ENCODE peak calls at places on chromosomes 16 and 17, in four cellular contexts. One of them, this sample, is unnamed.

GRCh38 chr16:50517450-50518252 is 30.5 kb upstream of the NKD1 start:
- DNase-seq in AG09309: no peak
- DNase-seq in NB4: no peak
- DNase-seq in OCI-LY7: no peak
- DNase-seq in this sample: no peak

GRCh38 chr17:38538906-38539305 is 66.8 kb downstream of the SRCIN1 start:
- DNase-seq in AG09309: no peak
- DNase-seq in NB4: no peak
- DNase-seq in OCI-LY7: no peak
- DNase-seq in this sample: no peak

GRCh38 chr17:2710804-2711607 is 558 bp downstream of the CLUH start:
- DNase-seq in AG09309: no peak
- DNase-seq in NB4: peak; percentile 48
- DNase-seq in OCI-LY7: peak; percentile 63
- DNase-seq in this sample: no peak

GRCh38 chr16:87723224-87723619 is 42.6 kb downstream of the KLHDC4 start:
- DNase-seq in AG09309: no peak
- DNase-seq in NB4: no peak
- DNase-seq in OCI-LY7: peak; percentile 97
- DNase-seq in this sample: no peak

GRCh38 chr17:2419526-2419925 is 18.7 kb upstream of the MNT start:
- DNase-seq in AG09309: no peak
- DNase-seq in NB4: no peak
- DNase-seq in OCI-LY7: no peak
- DNase-seq in this sample: no peak

GRCh38 chr17:38469875-38470274 is 41.6 kb downstream of the ARHGAP23 start:
- DNase-seq in AG09309: no peak
- DNase-seq in NB4: no peak
- DNase-seq in OCI-LY7: no peak
- DNase-seq in this sample: no peak

GRCh38 chr16:49737541-49737940 is 118.4 kb downstream of the ZNF423 start:
- DNase-seq in AG09309: no peak
- DNase-seq in NB4: no peak
- DNase-seq in OCI-LY7: no peak
- DNase-seq in this sample: no peak

GRCh38 chr16:86876499-86876898 is 298.1 kb downstream of the FOXL1 start:
- DNase-seq in AG09309: no peak
- DNase-seq in NB4: no peak
- DNase-seq in OCI-LY7: no peak
- DNase-seq in this sample: no peak

GRCh38 chr17:80290199-80290598 is 29.5 kb downstream of the RNF213 start:
- DNase-seq in AG09309: no peak
- DNase-seq in NB4: no peak
- DNase-seq in OCI-LY7: no peak
- DNase-seq in this sample: no peak

GRCh38 chr16:9965079-9965478 is 217.1 kb downstream of the GRIN2A start:
- DNase-seq in AG09309: no peak
- DNase-seq in NB4: no peak
- DNase-seq in OCI-LY7: no peak
- DNase-seq in this sample: no peak

GRCh38 chr17:59620518-59621259 is 994 bp downstream of the CLTC start:
- DNase-seq in AG09309: no peak
- DNase-seq in NB4: peak; percentile 74
- DNase-seq in OCI-LY7: peak; percentile 51
- DNase-seq in this sample: no peak

GRCh38 chr17:2842464-2842863 is 46.2 kb downstream of the RAP1GAP2 start:
- DNase-seq in AG09309: no peak
- DNase-seq in NB4: no peak
- DNase-seq in OCI-LY7: no peak
- DNase-seq in this sample: no peak

GRCh38 chr17:28889996-28890395 is 7.5 kb downstream of the FLOT2 start:
- DNase-seq in AG09309: no peak
- DNase-seq in NB4: peak; percentile 48
- DNase-seq in OCI-LY7: no peak
- DNase-seq in this sample: no peak

GRCh38 chr16:69890114-69890890 is 60.8 kb upstream of the CLEC18A start:
- DNase-seq in AG09309: no peak
- DNase-seq in NB4: no peak
- DNase-seq in OCI-LY7: no peak
- DNase-seq in this sample: peak; percentile 44

GRCh38 chr16:86988920-86989715 is 328.1 kb downstream of the C16orf95 start:
- DNase-seq in AG09309: no peak
- DNase-seq in NB4: no peak
- DNase-seq in OCI-LY7: no peak
- DNase-seq in this sample: no peak

GRCh38 chr16:24736758-24737157 is 7.3 kb downstream of the TNRC6A start:
- DNase-seq in AG09309: no peak
- DNase-seq in NB4: no peak
- DNase-seq in OCI-LY7: no peak
- DNase-seq in this sample: no peak

GRCh38 chr16:80825365-80825758 is 21.0 kb upstream of the CDYL2 start:
- DNase-seq in AG09309: no peak
- DNase-seq in NB4: no peak
- DNase-seq in OCI-LY7: no peak
- DNase-seq in this sample: no peak

GRCh38 chr17:50111687-50112655 is 16.8 kb downstream of the PDK2 start:
- DNase-seq in AG09309: no peak
- DNase-seq in NB4: no peak
- DNase-seq in OCI-LY7: no peak
- DNase-seq in this sample: no peak

GRCh38 chr16:57611184-57611583 is 17.2 kb upstream of the ADGRG1 start:
- DNase-seq in AG09309: no peak
- DNase-seq in NB4: no peak
- DNase-seq in OCI-LY7: no peak
- DNase-seq in this sample: no peak

GRCh38 chr17:67974186-67974585 is 22.1 kb downstream of the C17orf58 start:
- DNase-seq in AG09309: no peak
- DNase-seq in NB4: no peak
- DNase-seq in OCI-LY7: no peak
- DNase-seq in this sample: no peak

GRCh38 chr17:68598074-68598473 is 3.1 kb downstream of the FAM20A start:
- DNase-seq in AG09309: no peak
- DNase-seq in NB4: no peak
- DNase-seq in OCI-LY7: no peak
- DNase-seq in this sample: no peak

GRCh38 chr17:61400786-61401279 is 1.2 kb downstream of the TBX2 start:
- DNase-seq in AG09309: no peak
- DNase-seq in NB4: no peak
- DNase-seq in OCI-LY7: no peak
- DNase-seq in this sample: no peak

GRCh38 chr17:78650093-78650715 is 73.0 kb upstream of the DNAH17 start:
- DNase-seq in AG09309: no peak
- DNase-seq in NB4: no peak
- DNase-seq in OCI-LY7: no peak
- DNase-seq in this sample: no peak

GRCh38 chr17:57945999-57946797 is 9.0 kb downstream of the CUEDC1 start:
- DNase-seq in AG09309: no peak
- DNase-seq in NB4: no peak
- DNase-seq in OCI-LY7: no peak
- DNase-seq in this sample: peak; percentile 55

GRCh38 chr16:83215417-83216001 is 588.7 kb downstream of the CDH13 start:
- DNase-seq in AG09309: no peak
- DNase-seq in NB4: peak; percentile 68
- DNase-seq in OCI-LY7: peak; percentile 75
- DNase-seq in this sample: no peak

GRCh38 chr17:3826191-3826590 is 19.9 kb downstream of the NCBP3 start:
- DNase-seq in AG09309: no peak
- DNase-seq in NB4: no peak
- DNase-seq in OCI-LY7: no peak
- DNase-seq in this sample: no peak

GRCh38 chr16:5557966-5558365 is 460.4 kb upstream of the EEF2KMT start:
- DNase-seq in AG09309: no peak
- DNase-seq in NB4: no peak
- DNase-seq in OCI-LY7: no peak
- DNase-seq in this sample: no peak

GRCh38 chr16:70250748-70251650 is 741 bp downstream of the EXOSC6 start:
- DNase-seq in AG09309: no peak
- DNase-seq in NB4: peak; percentile 79
- DNase-seq in OCI-LY7: no peak
- DNase-seq in this sample: no peak

GRCh38 chr16:67560827-67561342 is 1.4 kb upstream of the CTCF start:
- DNase-seq in AG09309: no peak
- DNase-seq in NB4: no peak
- DNase-seq in OCI-LY7: no peak
- DNase-seq in this sample: no peak
- H3K4me3 ChIP-seq in AG09309: no peak overlapping the region
- H3K4me3 ChIP-seq in NB4: peak overlapping the region; percentile 67
- H3K4me3 ChIP-seq in OCI-LY7: peak overlapping the region; percentile 84
- H3K4me3 ChIP-seq in this sample: no peak overlapping the region

GRCh38 chr17:30570191-30570590 is 93.0 kb downstream of the GOSR1 start:
- DNase-seq in AG09309: no peak
- DNase-seq in NB4: no peak
- DNase-seq in OCI-LY7: no peak
- DNase-seq in this sample: no peak

GRCh38 chr17:30567231-30568116 is 90.3 kb downstream of the GOSR1 start:
- DNase-seq in AG09309: no peak
- DNase-seq in NB4: no peak
- DNase-seq in OCI-LY7: no peak
- DNase-seq in this sample: no peak

GRCh38 chr17:30573603-30574175 is 96.5 kb downstream of the GOSR1 start:
- DNase-seq in AG09309: no peak
- DNase-seq in NB4: no peak
- DNase-seq in OCI-LY7: no peak
- DNase-seq in this sample: no peak

GRCh38 chr17:30571921-30572320 is 94.7 kb downstream of the GOSR1 start:
- DNase-seq in AG09309: no peak
- DNase-seq in NB4: no peak
- DNase-seq in OCI-LY7: no peak
- DNase-seq in this sample: no peak

DNA sequence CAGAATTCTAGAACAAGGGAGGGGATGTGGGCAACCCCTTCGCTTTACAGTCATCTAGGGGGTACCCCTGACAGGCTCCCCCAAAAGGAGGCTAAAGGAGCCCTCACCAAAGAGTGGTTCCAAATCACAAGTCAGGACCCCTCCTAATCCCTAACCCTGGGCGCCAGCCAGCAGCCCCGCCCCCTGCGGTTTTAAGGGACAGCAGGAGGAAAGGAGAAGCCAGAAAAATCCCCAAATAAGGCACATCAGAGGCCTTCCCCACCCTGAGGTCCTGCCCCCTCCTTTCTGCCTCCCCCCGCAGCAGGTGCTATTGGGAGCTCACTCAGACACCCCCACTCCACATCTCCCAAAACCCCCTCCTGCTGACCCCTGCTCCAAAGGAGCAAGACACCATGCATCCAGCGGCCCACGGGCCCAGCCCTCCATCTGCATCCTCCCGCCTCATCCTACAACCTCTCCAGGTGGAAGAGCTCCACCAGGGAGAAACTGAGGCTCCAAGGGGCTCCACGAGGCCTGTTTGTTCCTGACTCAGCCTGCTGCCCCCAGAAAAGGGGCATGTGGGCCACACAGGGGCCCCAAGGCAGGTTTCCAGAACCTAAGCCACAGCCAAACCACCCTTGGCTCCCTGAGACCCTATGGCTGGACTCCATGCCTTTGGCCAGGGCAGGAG is 93.5 kb downstream of the GOSR1 start:
- DNase-seq in AG09309: no peak
- DNase-seq in NB4: no peak
- DNase-seq in OCI-LY7: no peak
- DNase-seq in this sample: no peak
- TF ChIP-seq CTCF in AG09309: no peak
- TF ChIP-seq CTCF in NB4: no peak
- TF ChIP-seq CTCF in OCI-LY7: no peak
- TF ChIP-seq CTCF in this sample: no peak

DNA sequence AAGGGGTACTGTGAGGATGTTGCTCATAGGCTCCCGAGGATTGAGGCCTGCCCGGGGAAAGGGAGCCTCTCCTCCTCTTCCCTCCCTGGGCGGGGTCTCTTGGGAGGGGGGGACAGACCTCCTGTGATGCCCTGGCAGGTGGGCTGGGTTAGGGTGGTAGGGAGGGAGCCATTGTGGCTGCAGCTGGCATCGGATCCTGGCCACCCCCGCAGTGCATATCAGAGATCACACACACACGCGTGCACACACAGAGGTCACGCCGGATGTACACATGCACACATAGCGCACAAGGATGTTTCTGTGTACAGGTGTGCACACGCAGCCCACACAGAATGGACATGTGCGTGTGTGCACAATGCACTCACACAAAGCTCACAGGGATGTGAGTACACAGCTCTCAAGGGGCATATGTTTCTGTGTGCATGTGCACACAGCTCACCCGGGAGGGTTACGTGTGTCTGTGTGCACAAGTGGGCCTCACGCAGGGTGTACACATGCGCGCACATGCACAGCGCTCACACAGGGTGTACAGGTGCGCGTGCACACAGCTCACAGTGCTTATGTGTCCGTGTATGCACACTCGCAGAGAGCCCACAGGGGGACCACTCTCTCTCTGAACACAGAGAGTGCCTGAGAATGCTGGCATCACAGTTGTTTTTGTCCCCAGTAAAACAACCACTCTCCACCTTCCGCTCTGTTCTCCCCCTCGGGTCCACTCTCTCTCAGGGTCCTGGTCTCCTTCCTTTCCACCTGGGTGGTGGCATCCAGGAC is 2.4 kb downstream of the GJD3 start:
- DNase-seq in AG09309: no peak
- DNase-seq in NB4: no peak
- DNase-seq in OCI-LY7: peak; percentile 17
- DNase-seq in this sample: no peak
- H3K4me3 ChIP-seq in AG09309: peak overlapping the region; percentile 55
- H3K4me3 ChIP-seq in NB4: peak overlapping the region; percentile 40
- H3K4me3 ChIP-seq in OCI-LY7: peak overlapping the region; percentile 53
- H3K4me3 ChIP-seq in this sample: peak overlapping the region; percentile 43

DNA sequence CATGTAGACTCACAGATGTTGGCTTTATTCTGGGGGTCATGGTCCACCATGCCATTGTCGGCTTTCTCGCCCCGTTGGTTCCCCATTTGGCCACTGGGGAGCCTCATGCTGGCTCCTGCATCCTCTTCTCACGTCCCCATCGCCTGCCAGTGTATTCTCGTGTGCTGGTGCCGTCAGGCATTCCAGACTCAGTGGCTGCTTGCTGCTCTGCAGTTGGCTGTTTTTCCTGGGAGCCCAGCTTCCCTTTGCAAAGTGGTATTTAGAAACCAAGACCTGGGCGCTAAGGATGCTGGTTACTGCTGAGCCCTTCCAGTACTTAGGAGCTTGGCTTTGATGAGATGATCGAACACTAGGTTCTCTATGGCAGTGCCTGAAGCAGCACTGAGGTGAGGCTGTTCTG is 19.1 kb downstream of the CRAMP1 start:
- DNase-seq in AG09309: no peak
- DNase-seq in NB4: no peak
- DNase-seq in OCI-LY7: no peak
- DNase-seq in this sample: no peak
- TF ChIP-seq CTCF in AG09309: no peak
- TF ChIP-seq CTCF in NB4: no peak
- TF ChIP-seq CTCF in OCI-LY7: no peak
- TF ChIP-seq CTCF in this sample: no peak

DNA sequence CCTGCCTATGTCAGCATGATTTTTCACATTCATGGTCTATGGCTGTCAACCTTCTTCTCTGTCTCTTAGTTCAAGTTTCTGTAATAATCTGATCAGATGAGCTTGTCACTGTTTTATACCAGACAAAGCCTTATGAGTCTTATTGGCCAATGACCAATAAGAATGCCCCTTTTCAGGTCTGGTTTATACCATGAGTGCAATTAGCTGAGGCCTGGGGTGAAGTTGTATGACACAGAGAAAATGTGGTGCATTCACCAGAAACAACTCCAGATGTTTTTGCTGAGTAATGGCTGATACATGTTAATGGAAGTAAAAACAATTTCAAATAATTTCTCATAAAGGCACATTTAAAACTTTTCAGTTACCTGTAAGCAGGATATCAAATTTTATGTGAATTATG is 218.6 kb upstream of the CDH8 start:
- DNase-seq in AG09309: no peak
- DNase-seq in NB4: no peak
- DNase-seq in OCI-LY7: no peak
- DNase-seq in this sample: no peak
- H3K4me3 ChIP-seq in AG09309: no peak overlapping the region
- H3K4me3 ChIP-seq in NB4: no peak overlapping the region
- H3K4me3 ChIP-seq in OCI-LY7: no peak overlapping the region
- H3K4me3 ChIP-seq in this sample: no peak overlapping the region

This sample was measured in BJ.